ENCODE peak calls at places on chromosomes 7 and 10, in ten cellular contexts. One of them, this sample, is unnamed.
A peak's percentile ranks its signal among the peaks of the same experiment; 100 is the strongest.

GRCh38 chr10:122140477-122140902 is 130.6 kb upstream of the BTBD16 start:
- DNase-seq in lung: no peak
- DNase-seq in nephron progenitor cell: no peak
- DNase-seq in WERI-Rb-1: no peak
- DNase-seq in cardiac muscle cell: peak; percentile 44
- DNase-seq in A549: peak; percentile 82
- DNase-seq in GM23338: no peak
- DNase-seq in RWPE1: peak; percentile 59
- DNase-seq in OCI-LY7: no peak
- DNase-seq in right atrium auricular region: peak; percentile 76
- DNase-seq in this sample: no peak

GRCh38 chr10:97028126-97028831 is 157.5 kb downstream of the SLIT1 start:
- DNase-seq in nephron progenitor cell: no peak
- DNase-seq in GM23338: no peak
- DNase-seq in WERI-Rb-1: no peak
- DNase-seq in A549: no peak
- DNase-seq in RWPE1: no peak
- DNase-seq in right atrium auricular region: no peak
- DNase-seq in OCI-LY7: no peak
- DNase-seq in cardiac muscle cell: peak; percentile 12
- DNase-seq in lung: no peak
- DNase-seq in this sample: no peak

GRCh38 chr7:14332155-14332554 is 342.7 kb upstream of the ETV1 start:
- DNase-seq in GM23338: peak; percentile 17
- DNase-seq in lung: no peak
- DNase-seq in cardiac muscle cell: peak; percentile 77
- DNase-seq in A549: no peak
- DNase-seq in right atrium auricular region: no peak
- DNase-seq in RWPE1: no peak
- DNase-seq in OCI-LY7: no peak
- DNase-seq in nephron progenitor cell: peak; percentile 7
- DNase-seq in WERI-Rb-1: no peak
- DNase-seq in this sample: no peak

GRCh38 chr10:127872871-127873600 is 19.7 kb downstream of the CLRN3 start:
- DNase-seq in GM23338: no peak
- DNase-seq in A549: no peak
- DNase-seq in OCI-LY7: no peak
- DNase-seq in WERI-Rb-1: no peak
- DNase-seq in nephron progenitor cell: no peak
- DNase-seq in lung: no peak
- DNase-seq in right atrium auricular region: peak; percentile 50
- DNase-seq in cardiac muscle cell: peak; percentile 34
- DNase-seq in RWPE1: no peak
- DNase-seq in this sample: no peak

GRCh38 chr7:44604941-44605340 is 1.5 kb upstream of the OGDH start:
- DNase-seq in WERI-Rb-1: no peak
- DNase-seq in cardiac muscle cell: no peak
- DNase-seq in OCI-LY7: no peak
- DNase-seq in right atrium auricular region: no peak
- DNase-seq in lung: no peak
- DNase-seq in nephron progenitor cell: no peak
- DNase-seq in A549: no peak
- DNase-seq in RWPE1: no peak
- DNase-seq in GM23338: no peak
- DNase-seq in this sample: no peak

GRCh38 chr10:100878291-100878910 is 34.4 kb upstream of the SLF2 start:
- DNase-seq in cardiac muscle cell: peak; percentile 81
- DNase-seq in A549: peak; percentile 80
- DNase-seq in right atrium auricular region: no peak
- DNase-seq in OCI-LY7: peak; percentile 86
- DNase-seq in WERI-Rb-1: peak; percentile 75
- DNase-seq in lung: no peak
- DNase-seq in nephron progenitor cell: peak; percentile 71
- DNase-seq in GM23338: peak; percentile 89
- DNase-seq in RWPE1: peak; percentile 90
- DNase-seq in this sample: peak; percentile 54

GRCh38 chr10:121722665-121723064 is 124.4 kb upstream of the FGFR2 start:
- DNase-seq in OCI-LY7: no peak
- DNase-seq in nephron progenitor cell: no peak
- DNase-seq in GM23338: no peak
- DNase-seq in right atrium auricular region: no peak
- DNase-seq in lung: no peak
- DNase-seq in cardiac muscle cell: no peak
- DNase-seq in WERI-Rb-1: no peak
- DNase-seq in RWPE1: peak; percentile 41
- DNase-seq in A549: no peak
- DNase-seq in this sample: no peak

GRCh38 chr7:37585064-37585463 is 98.5 kb upstream of the GPR141 start:
- DNase-seq in OCI-LY7: no peak
- DNase-seq in A549: no peak
- DNase-seq in nephron progenitor cell: no peak
- DNase-seq in GM23338: no peak
- DNase-seq in right atrium auricular region: no peak
- DNase-seq in RWPE1: no peak
- DNase-seq in lung: no peak
- DNase-seq in cardiac muscle cell: no peak
- DNase-seq in WERI-Rb-1: no peak
- DNase-seq in this sample: no peak

GRCh38 chr10:58243269-58243668 is 24.4 kb downstream of the IPMK start:
- DNase-seq in nephron progenitor cell: no peak
- DNase-seq in lung: no peak
- DNase-seq in GM23338: no peak
- DNase-seq in A549: no peak
- DNase-seq in cardiac muscle cell: no peak
- DNase-seq in WERI-Rb-1: no peak
- DNase-seq in OCI-LY7: no peak
- DNase-seq in right atrium auricular region: no peak
- DNase-seq in RWPE1: no peak
- DNase-seq in this sample: no peak

GRCh38 chr7:1859266-1860035 is 189.4 kb downstream of the ELFN1 start:
- DNase-seq in lung: no peak
- DNase-seq in right atrium auricular region: no peak
- DNase-seq in A549: no peak
- DNase-seq in OCI-LY7: no peak
- DNase-seq in cardiac muscle cell: no peak
- DNase-seq in RWPE1: no peak
- DNase-seq in GM23338: no peak
- DNase-seq in nephron progenitor cell: peak; percentile 1
- DNase-seq in WERI-Rb-1: no peak
- DNase-seq in this sample: no peak

DNA sequence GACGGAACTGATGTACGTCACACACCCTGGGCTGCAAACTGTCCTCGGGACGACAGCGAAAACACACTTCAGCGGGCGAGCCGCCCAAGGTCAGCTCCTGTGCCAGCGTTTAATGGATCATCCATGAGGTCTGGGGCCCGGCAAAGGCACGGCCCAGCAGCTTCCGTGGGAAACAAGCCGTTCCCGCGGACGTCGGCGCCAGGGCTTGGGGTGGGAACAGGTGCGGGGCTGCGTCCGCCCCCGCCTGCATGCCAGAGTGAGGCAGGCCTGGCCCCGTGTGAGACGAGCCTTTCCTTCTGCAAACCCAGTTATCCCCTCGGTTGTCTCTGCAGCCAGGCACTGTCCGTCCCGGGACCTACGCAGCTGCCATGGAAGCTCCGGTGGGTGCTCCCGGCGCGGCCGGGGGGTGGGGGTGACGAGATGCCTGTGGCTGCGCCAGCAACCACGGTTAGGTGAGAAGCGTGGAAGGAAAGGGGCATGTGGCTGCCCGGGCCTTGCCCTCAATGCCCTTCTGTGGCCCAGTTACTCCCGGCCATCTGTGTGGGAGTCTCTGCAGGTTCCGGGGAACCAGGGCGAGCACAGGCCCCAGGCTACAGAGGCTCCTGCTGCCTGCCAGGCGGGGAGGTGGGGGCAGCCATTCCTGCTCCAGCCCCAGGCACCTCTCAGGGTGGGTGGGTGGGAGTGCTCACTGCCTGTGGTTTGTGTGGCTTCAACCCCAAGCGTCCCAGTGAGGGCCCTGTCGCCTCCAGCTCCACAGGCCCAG is 42.2 kb upstream of the PDGFA start:
- DNase-seq in OCI-LY7: no peak
- DNase-seq in A549: no peak
- DNase-seq in GM23338: no peak
- DNase-seq in cardiac muscle cell: no peak
- DNase-seq in RWPE1: no peak
- DNase-seq in lung: no peak
- DNase-seq in nephron progenitor cell: peak; percentile 55
- DNase-seq in WERI-Rb-1: no peak
- DNase-seq in right atrium auricular region: no peak
- DNase-seq in this sample: no peak
- TF ChIP-seq CTCF in OCI-LY7: no peak
- TF ChIP-seq CTCF in A549: no peak
- TF ChIP-seq CTCF in GM23338: no peak
- TF ChIP-seq CTCF in cardiac muscle cell: no peak
- TF ChIP-seq CTCF in RWPE1: no peak
- TF ChIP-seq CTCF in lung: no peak
- TF ChIP-seq CTCF in nephron progenitor cell: no peak
- TF ChIP-seq CTCF in WERI-Rb-1: no peak
- TF ChIP-seq CTCF in right atrium auricular region: no peak
- TF ChIP-seq CTCF in this sample: no peak

GRCh38 chr7:101127460-101128039 is 646 bp downstream of the SERPINE1 start:
- DNase-seq in nephron progenitor cell: no peak
- DNase-seq in OCI-LY7: no peak
- DNase-seq in WERI-Rb-1: no peak
- DNase-seq in A549: no peak
- DNase-seq in right atrium auricular region: no peak
- DNase-seq in lung: no peak
- DNase-seq in GM23338: no peak
- DNase-seq in RWPE1: no peak
- DNase-seq in cardiac muscle cell: no peak
- DNase-seq in this sample: no peak

GRCh38 chr7:101128040-101128834 is 1.3 kb downstream of the SERPINE1 start:
- DNase-seq in WERI-Rb-1: no peak
- DNase-seq in nephron progenitor cell: no peak
- DNase-seq in RWPE1: no peak
- DNase-seq in GM23338: no peak
- DNase-seq in right atrium auricular region: no peak
- DNase-seq in lung: no peak
- DNase-seq in cardiac muscle cell: peak; percentile 51
- DNase-seq in A549: no peak
- DNase-seq in OCI-LY7: no peak
- DNase-seq in this sample: no peak

GRCh38 chr7:101125989-101126650 is 784 bp upstream of the SERPINE1 start:
- DNase-seq in WERI-Rb-1: no peak
- DNase-seq in cardiac muscle cell: peak; percentile 90
- DNase-seq in OCI-LY7: peak; percentile 16
- DNase-seq in right atrium auricular region: peak; percentile 81
- DNase-seq in GM23338: no peak
- DNase-seq in RWPE1: peak; percentile 68
- DNase-seq in nephron progenitor cell: no peak
- DNase-seq in lung: peak; percentile 44
- DNase-seq in A549: peak; percentile 96
- DNase-seq in this sample: peak; percentile 33

GRCh38 chr7:101124376-101125056 is 2.4 kb upstream of the SERPINE1 start:
- DNase-seq in WERI-Rb-1: no peak
- DNase-seq in lung: no peak
- DNase-seq in RWPE1: no peak
- DNase-seq in nephron progenitor cell: no peak
- DNase-seq in right atrium auricular region: no peak
- DNase-seq in A549: peak; percentile 86
- DNase-seq in OCI-LY7: no peak
- DNase-seq in GM23338: no peak
- DNase-seq in cardiac muscle cell: peak; percentile 91
- DNase-seq in this sample: no peak

GRCh38 chr7:101126651-101127459 is at the start of gene SERPINE1:
- DNase-seq in OCI-LY7: peak; percentile 76
- DNase-seq in right atrium auricular region: peak; percentile 96
- DNase-seq in GM23338: peak; percentile 82
- DNase-seq in WERI-Rb-1: no peak
- DNase-seq in cardiac muscle cell: peak; percentile 100
- DNase-seq in lung: peak; percentile 80
- DNase-seq in A549: peak; percentile 98
- DNase-seq in nephron progenitor cell: peak; percentile 60
- DNase-seq in RWPE1: peak; percentile 99
- DNase-seq in this sample: peak; percentile 82
- TF ChIP-seq CTCF in OCI-LY7: peak; percentile 55
- TF ChIP-seq CTCF in right atrium auricular region: peak; percentile 23
- TF ChIP-seq CTCF in GM23338: peak; percentile 46
- TF ChIP-seq CTCF in WERI-Rb-1: no peak
- TF ChIP-seq CTCF in cardiac muscle cell: peak; percentile 30
- TF ChIP-seq CTCF in lung: no peak
- TF ChIP-seq CTCF in A549: peak; percentile 29
- TF ChIP-seq CTCF in nephron progenitor cell: peak; percentile 17
- TF ChIP-seq CTCF in RWPE1: no peak
- TF ChIP-seq CTCF in this sample: peak; percentile 42

DNA sequence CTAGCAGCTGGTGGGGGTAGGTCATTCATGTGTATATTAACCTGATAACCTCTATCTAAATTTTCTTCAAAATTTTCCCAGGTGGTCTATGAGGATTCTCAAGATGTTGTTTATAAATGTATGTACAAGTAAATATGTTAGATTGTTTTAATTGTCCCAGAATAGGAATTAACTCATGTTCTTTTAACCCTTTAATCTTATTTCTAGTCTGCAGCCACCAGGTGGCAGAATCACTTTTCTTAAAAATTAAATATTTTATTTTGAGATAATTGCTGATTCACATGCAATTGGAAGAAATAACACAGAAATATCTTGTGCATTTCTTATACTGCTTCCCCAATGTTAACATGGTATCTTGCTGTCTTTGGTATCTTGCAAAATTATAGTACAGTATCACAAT is 589.5 kb downstream of the ARL4A start:
- DNase-seq in A549: peak; percentile 4
- DNase-seq in cardiac muscle cell: peak; percentile 12
- DNase-seq in WERI-Rb-1: no peak
- DNase-seq in nephron progenitor cell: no peak
- DNase-seq in OCI-LY7: peak; percentile 2
- DNase-seq in RWPE1: no peak
- DNase-seq in lung: no peak
- DNase-seq in GM23338: peak; percentile 21
- DNase-seq in right atrium auricular region: no peak
- DNase-seq in this sample: no peak
- TF ChIP-seq CTCF in A549: peak; percentile 54
- TF ChIP-seq CTCF in cardiac muscle cell: peak; percentile 30
- TF ChIP-seq CTCF in WERI-Rb-1: no peak
- TF ChIP-seq CTCF in nephron progenitor cell: peak; percentile 56
- TF ChIP-seq CTCF in OCI-LY7: peak; percentile 77
- TF ChIP-seq CTCF in RWPE1: peak; percentile 52
- TF ChIP-seq CTCF in lung: no peak
- TF ChIP-seq CTCF in GM23338: peak; percentile 79
- TF ChIP-seq CTCF in right atrium auricular region: peak; percentile 29
- TF ChIP-seq CTCF in this sample: peak; percentile 50

DNA sequence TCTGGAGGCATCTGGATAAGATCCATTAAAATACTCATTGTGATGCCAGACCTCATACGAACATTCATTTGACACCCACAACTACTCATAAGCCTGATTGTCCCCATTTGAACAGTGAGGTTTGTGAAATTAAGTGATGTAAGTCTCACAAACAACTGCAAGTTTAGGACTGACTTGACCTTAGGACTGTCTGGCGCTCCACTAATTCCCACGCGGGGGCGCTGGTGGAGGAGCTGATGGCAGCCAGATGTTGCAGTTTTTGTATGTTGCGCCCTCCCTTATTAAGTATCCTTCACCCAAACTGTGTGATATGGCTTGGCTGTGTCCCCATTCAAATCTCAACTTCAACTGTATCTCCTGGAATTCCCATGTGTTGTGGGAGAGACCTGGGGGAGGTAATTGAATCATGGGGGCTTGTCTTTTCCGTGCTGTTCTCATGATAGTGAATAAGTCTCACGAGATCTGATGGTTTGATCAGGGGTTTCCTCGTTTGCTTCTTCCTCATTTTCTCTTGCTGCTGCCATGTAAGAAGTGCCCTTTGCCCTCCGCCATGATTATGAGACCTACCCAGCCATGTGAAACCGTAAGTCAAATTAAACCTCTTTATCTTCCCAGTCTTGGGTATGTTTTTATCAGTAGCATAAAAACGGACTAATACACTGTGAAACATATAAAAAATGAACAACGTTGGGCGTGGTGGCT is 20.3 kb upstream of the TIAL1 start:
- DNase-seq in OCI-LY7: no peak
- DNase-seq in RWPE1: no peak
- DNase-seq in cardiac muscle cell: peak; percentile 70
- DNase-seq in GM23338: peak; percentile 51
- DNase-seq in nephron progenitor cell: peak; percentile 30
- DNase-seq in A549: peak; percentile 32
- DNase-seq in right atrium auricular region: no peak
- DNase-seq in WERI-Rb-1: no peak
- DNase-seq in lung: no peak
- DNase-seq in this sample: peak; percentile 17
- TF ChIP-seq CTCF in OCI-LY7: no peak
- TF ChIP-seq CTCF in RWPE1: no peak
- TF ChIP-seq CTCF in cardiac muscle cell: peak; percentile 64
- TF ChIP-seq CTCF in GM23338: peak; percentile 64
- TF ChIP-seq CTCF in nephron progenitor cell: peak; percentile 25
- TF ChIP-seq CTCF in A549: peak; percentile 23
- TF ChIP-seq CTCF in right atrium auricular region: peak; percentile 35
- TF ChIP-seq CTCF in WERI-Rb-1: no peak
- TF ChIP-seq CTCF in lung: no peak
- TF ChIP-seq CTCF in this sample: no peak

This sample was measured in activated CD8-positive, alpha-beta T cell treated with anti-CD3 and anti-CD28 coated beads for 36 hours.